ENCODE peak calls at places on chromosomes 3 and 15, in six cellular contexts. X, E, P, H, C and K are unnamed samples.

GRCh38 chr3:107927361-107928083 is 163.3 kb downstream of the CD47 start:
- DNase-seq in P (peak), X (peak), E (peak), C (peak), H (peak), K (peak)

GRCh38 chr3:38581774-38582173 is 67.7 kb downstream of the SCN5A start:
- DNase-seq in X (no peak), C (no peak), E (no peak), H (no peak), P (peak), K (no peak)

GRCh38 chr15:52496776-52497470 is 31.8 kb downstream of the MYO5A start:
- DNase-seq in H (no peak), E (no peak), P (no peak), X (no peak), C (no peak), K (no peak)

GRCh38 chr15:81293728-81294500 is 30.0 kb downstream of the STARD5 start:
- DNase-seq in E (peak), X (peak), P (peak), C (peak), H (no peak), K (no peak)

GRCh38 chr3:197468866-197469382 is 86.8 kb downstream of the BDH1 start:
- DNase-seq in C (no peak), P (no peak), E (no peak), X (no peak), H (no peak), K (no peak)

GRCh38 chr3:160409812-160410610 is 10.6 kb downstream of the SMC4 start:
- DNase-seq in E (no peak), P (no peak), C (no peak), X (no peak), H (no peak), K (no peak)

GRCh38 chr15:58666957-58667356 is 82.5 kb downstream of the ADAM10 start:
- DNase-seq in E (no peak), P (no peak), X (no peak), C (no peak), H (peak), K (no peak)

GRCh38 chr3:146747928-146748327 is 142.8 kb upstream of the PLSCR5 start:
- DNase-seq in H (peak), E (no peak), X (no peak), C (no peak), P (no peak), K (peak)

GRCh38 chr15:100768501-100768931 is 111.1 kb upstream of the ALDH1A3 start:
- DNase-seq in X (no peak), C (no peak), H (no peak), P (no peak), E (no peak), K (no peak)

GRCh38 chr15:82132116-82132515 is 86.3 kb upstream of the MEX3B start:
- DNase-seq in C (no peak), H (no peak), X (no peak), E (no peak), P (no peak), K (no peak)

GRCh38 chr3:55245391-55245790 is 241.7 kb downstream of the WNT5A start:
- DNase-seq in X (no peak), H (no peak), P (no peak), E (no peak), C (no peak), K (no peak)

GRCh38 chr15:90592144-90592887 is 62.6 kb downstream of the CRTC3 start:
- DNase-seq in E (no peak), C (no peak), P (no peak), X (no peak), H (no peak), K (no peak)

GRCh38 chr15:51004103-51004536 is 90.6 kb downstream of the TNFAIP8L3 start:
- DNase-seq in E (no peak), H (peak), P (no peak), C (no peak), X (no peak), K (no peak)

GRCh38 chr15:39051931-39052705 is 487.5 kb upstream of the RASGRP1 start:
- DNase-seq in H (no peak), P (no peak), C (no peak), E (no peak), X (no peak), K (no peak)

GRCh38 chr15:88989578-88989977 is 76.4 kb upstream of the MFGE8 start:
- DNase-seq in X (no peak), H (no peak), C (no peak), P (no peak), E (no peak), K (no peak)

GRCh38 chr15:64229129-64229724 is 66.4 kb upstream of the PPIB start:
- DNase-seq in H (no peak), P (no peak), E (no peak), X (no peak), C (no peak), K (no peak)

GRCh38 chr3:12963184-12963868 is 109.9 kb downstream of the IQSEC1 start:
- DNase-seq in H (no peak), E (no peak), P (no peak), C (no peak), X (no peak), K (no peak)

GRCh38 chr15:70318594-70318993 is 220.9 kb upstream of the TLE3 start:
- DNase-seq in P (no peak), X (no peak), C (no peak), H (no peak), E (no peak), K (no peak)

GRCh38 chr15:85878866-85879265 is 84.1 kb upstream of the KLHL25 start:
- DNase-seq in P (no peak), C (no peak), X (no peak), H (no peak), E (no peak), K (peak)

DNA sequence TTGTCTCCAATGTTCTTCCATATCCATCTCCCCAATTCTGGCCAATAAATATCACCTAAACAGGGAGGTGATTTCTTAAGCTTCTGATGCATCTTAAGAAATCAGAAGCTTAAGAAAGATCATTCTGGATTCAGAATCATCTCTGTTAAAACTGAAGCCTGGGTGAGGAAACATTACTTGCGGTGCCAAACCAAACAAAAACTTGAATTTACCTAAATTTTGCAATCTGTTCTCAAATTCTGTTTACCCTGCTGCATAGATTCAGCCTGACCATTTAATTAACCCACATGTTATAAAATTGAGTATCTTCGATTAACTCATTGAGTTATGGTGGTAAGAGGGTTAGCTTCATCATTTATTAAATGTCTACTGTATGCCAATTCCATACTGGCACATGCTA is 204.4 kb upstream of the ZNF385D start:
- DNase-seq in X (no peak), P (no peak), E (no peak), C (no peak), H (no peak), K (no peak)
- H3K27ac ChIP-seq in X (no peak), P (no peak), E (no peak), C (no peak), H (no peak), K (no peak)

DNA sequence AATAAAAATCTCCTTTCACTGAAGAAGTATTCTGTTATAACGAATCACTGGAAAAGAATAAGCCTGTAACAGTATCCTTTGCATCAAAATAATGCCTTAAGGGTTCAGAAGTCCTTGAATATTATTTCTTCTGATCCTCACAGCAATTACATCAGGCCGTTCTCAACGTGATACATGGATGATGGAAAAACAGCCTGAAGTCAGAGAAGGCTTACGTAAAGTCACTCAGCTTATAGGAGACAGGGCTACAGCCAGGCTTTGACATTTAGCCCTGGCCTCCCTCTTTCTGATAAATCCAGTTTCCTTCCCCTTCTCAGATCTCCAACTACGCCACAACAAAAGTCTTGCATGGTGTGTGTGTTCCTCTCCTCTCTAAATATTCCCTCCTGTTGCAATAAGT is 131.9 kb downstream of the ANO10 start:
- DNase-seq in P (no peak), H (no peak), C (no peak), X (no peak), E (no peak), K (no peak)
- H3K27ac ChIP-seq in P (no peak), H (no peak), C (no peak), X (no peak), E (no peak), K (no peak)

DNA sequence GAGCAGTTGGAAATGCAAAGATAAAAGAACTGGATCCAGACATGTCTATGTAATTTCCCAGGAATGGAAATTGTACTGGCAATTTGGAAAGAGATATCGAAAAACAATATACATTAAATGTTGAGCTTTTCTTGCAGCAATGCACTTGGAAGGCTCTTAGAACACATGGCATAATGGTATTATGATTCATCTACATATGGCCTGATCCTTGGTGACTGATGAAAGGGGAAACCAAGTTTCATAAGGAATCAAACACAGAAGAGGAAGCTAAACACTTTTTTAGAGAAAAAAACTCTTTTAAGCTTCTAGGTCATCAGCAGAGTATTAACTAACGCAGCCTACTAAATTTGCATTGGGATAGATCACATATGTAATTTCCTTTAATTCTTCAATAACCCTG is 12.4 kb upstream of the GREM1 start:
- DNase-seq in C (no peak), E (no peak), X (no peak), P (no peak), H (no peak), K (no peak)
- H3K27ac ChIP-seq in C (no peak), E (no peak), X (no peak), P (no peak), H (no peak), K (no peak)

DNA sequence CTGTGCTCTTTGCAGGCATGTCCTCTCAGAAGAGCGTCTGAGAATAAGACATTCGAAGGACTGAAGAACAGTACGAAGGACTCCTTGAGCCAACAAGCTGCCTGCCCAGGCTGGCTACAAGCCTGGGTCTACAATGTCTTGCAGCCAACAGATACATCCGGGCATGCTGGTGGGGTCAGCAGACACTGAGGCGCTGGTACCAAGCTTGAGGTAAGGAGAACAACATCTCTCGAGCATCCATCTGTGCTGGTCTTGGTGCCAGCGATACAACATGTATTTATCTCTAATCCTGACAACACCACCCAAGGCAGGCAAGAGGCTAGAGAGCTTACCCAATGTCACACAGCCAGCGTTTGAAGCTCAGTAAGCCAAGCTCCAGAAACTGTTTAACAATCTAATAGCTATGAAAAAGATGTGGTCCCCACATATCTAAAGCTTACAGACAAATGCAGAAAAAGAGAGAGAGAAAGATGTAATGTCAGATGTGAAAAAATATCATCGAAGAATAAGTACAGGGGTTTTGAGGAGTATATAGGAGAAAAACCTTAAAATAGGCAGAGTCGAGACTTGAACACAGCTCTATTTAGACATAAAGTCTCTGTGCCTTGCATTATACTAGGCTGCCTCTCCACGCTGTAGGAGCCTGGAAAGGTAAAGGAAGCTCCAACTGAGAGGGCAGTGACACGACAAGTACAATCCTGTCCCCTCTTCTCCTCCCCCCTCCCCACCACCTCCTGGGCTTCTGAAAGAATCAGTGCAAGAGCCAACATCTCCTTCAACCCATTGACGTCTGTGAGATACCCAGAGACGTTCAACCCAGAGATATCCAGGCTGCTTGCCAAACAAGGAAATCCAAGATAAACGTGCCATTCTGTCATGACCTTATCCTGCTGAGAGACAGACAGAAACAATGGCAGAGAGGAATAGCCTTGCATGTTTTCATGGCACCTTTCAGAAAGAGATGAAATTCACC is 39.4 kb downstream of the WWTR1 start:
- DNase-seq in E (peak), H (no peak), P (no peak), C (no peak), X (no peak), K (no peak)
- H3K27ac ChIP-seq in E (peak), H (no peak), P (no peak), C (no peak), X (no peak), K (no peak)

DNA sequence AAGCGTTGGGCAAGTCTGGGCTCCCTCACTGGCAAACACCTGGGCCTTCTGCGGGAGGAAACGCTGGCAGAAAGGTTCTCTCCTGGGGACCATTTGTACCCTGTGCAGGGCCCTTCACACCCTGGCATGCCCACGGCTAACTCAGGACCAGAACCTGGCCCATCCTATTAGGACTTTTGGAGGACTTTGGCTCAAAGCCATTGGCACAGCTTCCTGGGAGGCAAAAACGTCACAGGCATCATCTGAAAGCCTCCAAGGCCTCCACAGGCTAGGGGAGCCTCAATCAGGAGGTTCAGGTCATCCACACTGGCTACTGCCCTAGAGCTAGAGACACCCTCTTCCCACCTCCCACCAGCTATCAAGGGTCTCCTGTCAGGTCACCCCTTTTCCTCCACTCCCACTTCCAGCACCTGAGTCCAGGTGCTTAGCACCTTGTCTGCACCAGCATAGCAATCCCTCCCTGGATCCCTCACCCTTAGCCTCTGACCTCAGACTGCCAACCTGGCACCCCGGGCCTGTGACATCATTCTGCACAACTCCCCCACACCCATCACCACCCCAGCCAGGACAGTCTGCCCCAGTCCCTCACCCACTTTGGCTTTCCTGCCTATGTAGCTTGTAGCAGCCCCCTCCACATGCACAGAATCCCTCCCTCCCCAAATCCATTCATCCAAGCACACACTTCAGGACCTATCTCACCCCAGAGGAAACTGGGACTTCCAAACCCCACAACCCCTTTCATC is 644 bp upstream of the PLXNB1 start:
- DNase-seq in H (no peak), X (no peak), P (peak), C (no peak), E (no peak), K (no peak)
- H3K27ac ChIP-seq in H (peak), X (no peak), P (peak), C (no peak), E (peak), K (no peak)